ENCODE peak calls at places on chromosomes 4 and X, in ten cellular contexts. P is NCI-H1105; X is endothelial cell; T is HFFc6; C is CD8-positive, alpha-beta T cell; M is HT-29; O is stimulated activated CD4-positive, alpha-beta T cell treated with anti-CD3 and anti-CD28 coated beads, Interleukin-4, amount 100 ng/mL, for 48 hours; E is fibroblast of lung; R is esophagus squamous epithelium; N is omental fat pad. W is an unnamed sample.

GRCh38 chr4:177290780-177291179 is 18.9 kb upstream of the NEIL3 start:
- DNase-seq in N (no peak), E (no peak), R (no peak), M (no peak), O (no peak), T (no peak), P (no peak), X (no peak), C (no peak), W (no peak)

GRCh38 chrX:45022144-45022543 is 149.2 kb downstream of the KDM6A start:
- DNase-seq in P (no peak), M (no peak), N (no peak), O (no peak), R (no peak), X (no peak), C (no peak), E (no peak), T (no peak), W (no peak)

GRCh38 chr4:174828845-174829701 is at the start of gene GLRA3:
- DNase-seq in X (peak), P (peak), M (no peak), O (no peak), N (no peak), T (no peak), R (no peak), E (peak), C (no peak), W (peak)

GRCh38 chr4:128060130-128060619 is 937 bp upstream of the LARP1B start:
- DNase-seq in N (no peak), R (no peak), M (peak), X (no peak), P (no peak), E (no peak), T (no peak), C (no peak), O (no peak), W (peak)

GRCh38 chr4:173151496-173151895 is 17.1 kb upstream of the GALNT7 start:
- DNase-seq in O (no peak), N (no peak), E (no peak), M (no peak), X (no peak), P (no peak), T (no peak), C (no peak), R (no peak), W (no peak)

GRCh38 chr4:10180927-10181744 is 64.5 kb upstream of the WDR1 start:
- DNase-seq in R (no peak), C (no peak), X (no peak), O (peak), M (no peak), T (peak), P (no peak), E (peak), N (no peak), W (peak)

GRCh38 chr4:182749768-182750167 is 167.4 kb downstream of the DCTD start:
- DNase-seq in N (no peak), R (no peak), O (no peak), X (no peak), M (no peak), P (peak), C (no peak), E (no peak), T (no peak), W (no peak)

GRCh38 chrX:20254712-20255299 is 11.9 kb downstream of the RPS6KA3 start:
- DNase-seq in E (peak), N (no peak), T (no peak), C (no peak), O (no peak), X (no peak), M (no peak), P (no peak), R (no peak), W (no peak)

GRCh38 chrX:48914593-48915493 is 3.4 kb upstream of the SLC35A2 start:
- DNase-seq in E (no peak), R (no peak), N (no peak), C (no peak), O (no peak), M (no peak), T (no peak), P (no peak), X (no peak), W (no peak)

GRCh38 chrX:53714580-53715335 is 28.2 kb upstream of the HUWE1 start:
- DNase-seq in O (peak), M (peak), R (no peak), E (peak), P (no peak), N (no peak), T (no peak), X (no peak), C (peak), W (peak)

GRCh38 chr4:3792813-3793212 is 26.6 kb downstream of the ADRA2C start:
- DNase-seq in X (peak), C (no peak), O (no peak), M (peak), N (no peak), R (no peak), T (no peak), E (no peak), P (no peak), W (peak)

GRCh38 chr4:168409089-168409801 is 71.0 kb downstream of the DDX60L start:
- DNase-seq in P (no peak), M (peak), T (peak), C (no peak), O (no peak), E (peak), X (no peak), N (no peak), R (no peak), W (no peak)

GRCh38 chr4:121182296-121182695 is 18.2 kb upstream of the TNIP3 start:
- DNase-seq in X (no peak), N (no peak), C (no peak), R (no peak), P (no peak), T (peak), O (no peak), E (peak), M (peak), W (peak)

GRCh38 chr4:7169134-7169533 is 23.2 kb upstream of the SORCS2 start:
- DNase-seq in O (no peak), M (no peak), T (no peak), N (no peak), P (no peak), E (no peak), R (no peak), C (no peak), X (no peak), W (no peak)

GRCh38 chr4:70893790-70894189 is 8.4 kb upstream of the MOB1B start:
- DNase-seq in P (no peak), T (no peak), E (no peak), R (no peak), O (no peak), N (no peak), C (no peak), M (no peak), X (no peak), W (no peak)

GRCh38 chrX:117508021-117508420 is 608.6 kb downstream of the KLHL13 start:
- DNase-seq in P (no peak), O (no peak), R (no peak), C (no peak), N (no peak), M (no peak), X (no peak), E (no peak), T (no peak), W (no peak)

GRCh38 chr4:18733956-18734872 is 712.7 kb upstream of the LCORL start:
- DNase-seq in C (no peak), R (no peak), P (no peak), N (no peak), E (no peak), M (no peak), T (no peak), O (no peak), X (no peak), W (no peak)

GRCh38 chr4:176549161-176549865 is 229.5 kb downstream of the SPCS3 start:
- DNase-seq in C (no peak), X (no peak), N (no peak), E (peak), O (no peak), M (no peak), P (no peak), T (peak), R (no peak), W (no peak)

GRCh38 chr4:174198396-174199179 is 84.9 kb downstream of the FBXO8 start:
- DNase-seq in X (no peak), N (no peak), O (no peak), C (no peak), P (no peak), E (peak), M (no peak), T (peak), R (no peak), W (no peak)

GRCh38 chr4:145937021-145937861 is 1.4 kb downstream of the ZNF827 start:
- DNase-seq in X (peak), C (peak), N (no peak), E (peak), P (no peak), O (peak), M (peak), T (peak), R (peak), W (peak)

GRCh38 chrX:150547511-150548115 is 20.8 kb upstream of the MTM1 start:
- DNase-seq in C (no peak), E (peak), P (peak), T (peak), N (peak), O (no peak), M (peak), R (peak), X (peak), W (peak)

GRCh38 chr4:173367285-173367684 is 3.5 kb upstream of the SAP30 start:
- DNase-seq in O (no peak), C (no peak), E (peak), T (no peak), P (no peak), M (no peak), N (no peak), R (no peak), X (no peak), W (no peak)

GRCh38 chr4:16029329-16029728 is 54.5 kb downstream of the PROM1 start:
- DNase-seq in N (no peak), M (no peak), X (no peak), O (no peak), T (no peak), R (no peak), P (no peak), E (peak), C (no peak), W (no peak)

GRCh38 chr4:183328832-183329231 is 6.6 kb upstream of the CLDN24 start:
- DNase-seq in X (no peak), E (peak), N (no peak), C (no peak), M (peak), T (peak), P (no peak), R (no peak), O (no peak), W (no peak)

GRCh38 chr4:2755821-2756690 is at the start of gene TNIP2:
- DNase-seq in X (peak), P (peak), T (peak), C (peak), R (peak), E (peak), N (no peak), O (peak), M (peak), W (peak)

W was measured in NB4.